ENCODE peak calls at places on chromosomes 13 and 19, in four cellular contexts. C, A, B and X are unnamed samples.

GRCh38 chr13:34522818-34523217 is 419.3 kb upstream of the NBEA start:
- DNase-seq in C (no peak), A (no peak), B (no peak), X (no peak)

GRCh38 chr13:27011661-27012060 is 159.9 kb downstream of the USP12 start:
- DNase-seq in C (no peak), A (no peak), B (no peak), X (no peak)

GRCh38 chr13:38575427-38575826 is 111.5 kb upstream of the FREM2 start:
- DNase-seq in C (no peak), A (no peak), B (no peak), X (no peak)

GRCh38 chr13:113187263-113187669 is 21.2 kb downstream of the PCID2 start:
- DNase-seq in C (no peak), A (no peak), B (no peak), X (peak; percentile 75)

GRCh38 chr19:46932346-46932745 is 71.5 kb downstream of the ARHGAP35 start:
- DNase-seq in C (no peak), A (no peak), B (no peak), X (no peak)

GRCh38 chr19:34295103-34295502 is 40.7 kb downstream of the GARRE1 start:
- DNase-seq in C (no peak), A (no peak), B (no peak), X (no peak)

GRCh38 chr13:51837016-51837415 is 8.0 kb downstream of the TMEM272 start:
- DNase-seq in C (no peak), A (no peak), B (no peak), X (no peak)

GRCh38 chr19:40283414-40284250 is 1.5 kb downstream of the AKT2 start:
- DNase-seq in C (no peak), A (no peak), B (no peak), X (peak; percentile 16)

GRCh38 chr19:40597329-40597838 is 3.8 kb upstream of the LTBP4 start:
- DNase-seq in C (no peak), A (no peak), B (no peak), X (no peak)

GRCh38 chr13:53499551-53499950 is 470.9 kb downstream of the OLFM4 start:
- DNase-seq in C (no peak), A (no peak), B (no peak), X (no peak)

GRCh38 chr13:50700664-50701266 is 142.7 kb downstream of the DLEU7 start:
- DNase-seq in C (no peak), A (no peak), B (no peak), X (no peak)

GRCh38 chr13:110634558-110634957 is 19.2 kb downstream of the NAXD start:
- DNase-seq in C (no peak), A (no peak), B (no peak), X (no peak)

GRCh38 chr19:33194527-33194883 is 375 bp downstream of the LRP3 start:
- DNase-seq in C (peak; percentile 47), A (no peak), B (no peak), X (no peak)

GRCh38 chr19:33192010-33192409 is 2.1 kb upstream of the LRP3 start:
- DNase-seq in C (peak; percentile 51), A (no peak), B (no peak), X (no peak)

GRCh38 chr19:33193269-33193863 is 764 bp upstream of the LRP3 start:
- DNase-seq in C (no peak), A (no peak), B (no peak), X (no peak)

GRCh38 chr19:33194884-33195710 is 967 bp downstream of the LRP3 start:
- DNase-seq in C (peak; percentile 59), A (no peak), B (no peak), X (peak; percentile 12)

GRCh38 chr19:33193864-33194362 is at the start of gene LRP3:
- DNase-seq in C (peak; percentile 84), A (no peak), B (no peak), X (no peak)
- H3K27ac ChIP-seq in C (no peak within 1 kb of the TSS), A (no peak within 1 kb of the TSS), B (no peak within 1 kb of the TSS), X (no peak within 1 kb of the TSS)

DNA sequence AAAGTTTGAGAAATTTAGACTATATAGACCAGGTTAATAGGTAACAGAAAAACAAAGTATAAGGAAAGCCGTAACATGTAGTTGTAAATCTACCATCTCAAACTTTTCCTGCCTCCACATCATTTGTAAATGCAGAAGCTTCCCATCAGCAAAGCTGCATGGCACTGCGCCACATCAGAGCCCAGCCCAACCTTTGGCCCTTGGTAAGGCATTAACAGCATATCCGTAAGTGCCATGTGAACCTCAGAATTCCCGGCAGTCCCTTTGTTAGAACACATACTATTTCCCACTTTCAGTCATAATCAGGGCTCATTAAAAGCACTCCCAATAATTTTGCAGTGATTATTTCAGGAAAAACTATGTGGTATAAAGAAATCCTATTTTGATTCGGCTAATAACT is 51.6 kb downstream of the MPHOSPH8 start:
- DNase-seq in C (no peak), A (no peak), B (no peak), X (peak; percentile 89)
- H3K27ac ChIP-seq in C (no peak overlapping the region), A (no peak overlapping the region), B (no peak overlapping the region), X (no peak overlapping the region)

GRCh38 chr19:3443840-3444694 is 36.3 kb downstream of the SMIM24 start:
- DNase-seq in C (peak; percentile 91), A (no peak), B (no peak), X (no peak)
- H3K27ac ChIP-seq in C (peak overlapping the region; percentile 67), A (no peak overlapping the region), B (no peak overlapping the region), X (peak overlapping the region; percentile 32)

GRCh38 chr13:46617885-46618284 is 64.9 kb downstream of the LRCH1 start:
- DNase-seq in C (no peak), A (no peak), B (no peak), X (no peak)
- H3K27ac ChIP-seq in C (no peak overlapping the region), A (no peak overlapping the region), B (no peak overlapping the region), X (no peak overlapping the region)

GRCh38 chr19:16875584-16876555 is 12.9 kb upstream of the F2RL3 start:
- DNase-seq in C (no peak), A (no peak), B (no peak), X (no peak)

GRCh38 chr19:16873603-16874002 is 15.2 kb upstream of the F2RL3 start:
- DNase-seq in C (no peak), A (no peak), B (no peak), X (no peak)

GRCh38 chr19:16876904-16877361 is 11.9 kb upstream of the F2RL3 start:
- DNase-seq in C (no peak), A (no peak), B (no peak), X (no peak)

GRCh38 chr19:16872728-16873127 is 16.1 kb upstream of the F2RL3 start:
- DNase-seq in C (no peak), A (no peak), B (no peak), X (no peak)

DNA sequence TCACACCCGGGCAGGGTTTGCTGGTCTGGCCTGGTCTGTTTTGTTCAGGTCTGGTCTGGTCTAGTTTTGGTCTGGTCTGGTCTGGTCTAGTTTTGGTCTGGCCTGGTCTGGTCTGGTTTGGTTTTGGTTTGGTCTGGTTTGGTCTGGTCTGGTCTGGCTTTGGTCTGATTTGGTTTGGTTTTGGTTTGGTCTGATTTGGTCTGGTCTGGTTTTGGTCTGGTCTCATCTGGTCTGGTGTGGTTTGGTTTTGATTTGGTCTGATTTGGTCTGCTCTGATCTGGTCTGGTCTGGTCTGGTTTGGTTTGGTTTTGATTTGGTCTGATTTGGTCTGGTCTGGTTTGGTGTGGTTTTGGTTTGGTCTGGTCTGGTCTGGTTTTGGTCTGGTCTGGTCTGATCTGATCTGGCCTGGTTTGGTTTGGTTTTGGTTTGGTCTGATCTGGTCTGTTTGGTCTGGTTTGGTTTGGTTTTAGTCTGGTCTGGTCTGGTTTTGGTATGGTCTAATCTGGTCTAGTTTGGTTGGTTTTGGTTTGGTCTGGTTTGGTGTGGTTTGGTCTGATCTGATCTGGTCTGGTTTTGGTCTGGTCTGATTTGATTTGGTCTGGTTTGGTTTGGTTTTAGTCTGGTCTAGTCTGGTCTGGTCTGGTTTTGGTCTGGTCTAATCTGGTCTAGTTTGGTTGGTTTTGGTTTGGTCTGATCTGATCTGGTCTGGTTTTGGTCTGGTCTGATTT is 14.4 kb upstream of the F2RL3 start:
- DNase-seq in C (no peak), A (no peak), B (no peak), X (no peak)
- H3K27ac ChIP-seq in C (no peak overlapping the region), A (peak overlapping the region; percentile 40), B (no peak overlapping the region), X (peak overlapping the region; percentile 26)

DNA sequence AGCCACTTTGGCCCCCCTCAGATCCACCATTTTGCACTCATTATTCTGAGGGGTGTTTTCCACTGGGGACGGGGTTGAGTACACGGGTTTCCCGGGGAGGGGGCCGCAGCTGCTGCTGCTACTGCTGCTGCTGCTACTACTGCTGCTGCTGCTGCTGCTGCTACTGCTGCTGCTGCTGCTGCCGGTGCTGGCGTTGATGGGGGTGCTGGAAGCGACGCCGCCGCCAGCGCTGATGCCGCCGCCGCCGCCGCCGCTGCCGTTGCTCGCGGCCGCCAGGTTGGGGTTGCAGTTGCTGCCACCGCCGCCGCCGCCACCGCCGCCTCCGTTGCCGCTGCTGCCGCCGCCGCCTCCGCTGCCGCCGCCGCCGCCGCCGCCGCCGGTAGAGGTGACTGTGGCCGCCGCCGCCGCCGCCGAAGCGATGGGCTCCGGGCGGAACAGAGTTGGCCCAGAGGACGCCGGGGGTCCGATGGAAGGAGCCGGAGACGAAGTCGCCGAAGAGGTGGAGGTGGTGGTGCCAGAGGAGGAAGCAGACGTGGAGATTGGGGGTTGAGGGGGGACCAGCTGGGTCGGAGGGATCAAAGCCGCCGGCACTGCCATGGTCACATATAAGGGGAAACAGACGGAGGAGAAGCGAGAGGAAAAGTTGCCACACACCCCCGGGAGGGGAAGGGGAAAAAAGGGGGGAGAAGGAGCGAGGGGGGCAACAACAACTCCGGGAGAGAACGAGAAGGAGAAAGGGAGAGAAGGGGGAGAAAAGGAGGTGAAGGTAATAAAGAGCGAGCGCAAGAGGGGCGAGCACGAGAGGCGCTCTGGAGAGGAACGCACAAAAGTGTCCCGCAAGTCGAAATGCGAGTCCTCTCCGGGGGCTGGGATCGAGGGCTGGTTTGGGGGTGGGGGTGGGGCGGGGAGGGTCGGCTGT is 572 bp downstream of the DACH1 start:
- DNase-seq in C (peak; percentile 71), A (no peak), B (no peak), X (peak; percentile 32)
- H3K27ac ChIP-seq in C (no peak overlapping the region), A (no peak overlapping the region), B (no peak overlapping the region), X (peak overlapping the region; percentile 92)

GRCh38 chr19:3398900-3399278 is 32.5 kb downstream of the NFIC start:
- DNase-seq in C (no peak), A (no peak), B (no peak), X (no peak)
- H3K27ac ChIP-seq in C (no peak overlapping the region), A (no peak overlapping the region), B (no peak overlapping the region), X (peak overlapping the region; percentile 55)